ENCODE peak calls at places on chromosomes 3 and 15, in four cellular contexts. J is Peyer's patch, A is transverse colon, O is HepG2. Q is an unnamed sample.

GRCh38 chr15:89085289-89085906 is 2.9 kb upstream of the ABHD2 start:
- DNase-seq in J (no peak), A (no peak), O (no peak), Q (peak; percentile 63)

GRCh38 chr15:34436956-34437442 is 609 bp downstream of the GOLGA8A start:
- DNase-seq in J (peak; percentile 50), A (peak; percentile 39), O (peak; percentile 3), Q (peak; percentile 75)

GRCh38 chr3:94873751-94874150 is 810.9 kb downstream of the NSUN3 start:
- DNase-seq in J (no peak), A (no peak), O (no peak), Q (no peak)

GRCh38 chr3:68256635-68257034 is 602.2 kb upstream of the SUCLG2 start:
- DNase-seq in J (peak; percentile 45), A (no peak), O (no peak), Q (no peak)

GRCh38 chr3:61761694-61762430 is 200.5 kb downstream of the PTPRG start:
- DNase-seq in J (no peak), A (no peak), O (no peak), Q (no peak)

GRCh38 chr15:70636540-70637165 is 126.7 kb downstream of the UACA start:
- DNase-seq in J (no peak), A (no peak), O (peak; percentile 20), Q (peak; percentile 26)

GRCh38 chr15:43998607-43999006 is 171.8 kb downstream of the WDR76 start:
- DNase-seq in J (peak; percentile 69), A (peak; percentile 55), O (no peak), Q (no peak)

GRCh38 chr3:176767385-176767784 is 429.9 kb downstream of the TBL1XR1 start:
- DNase-seq in J (no peak), A (no peak), O (no peak), Q (no peak)

GRCh38 chr3:120652281-120652680 is 29.8 kb downstream of the HGD start:
- DNase-seq in J (no peak), A (no peak), O (no peak), Q (no peak)

GRCh38 chr3:99626415-99626788 is 12.0 kb upstream of the COL8A1 start:
- DNase-seq in J (no peak), A (no peak), O (no peak), Q (no peak)

GRCh38 chr3:123861081-123861836 is 22.9 kb downstream of the MYLK start:
- DNase-seq in J (no peak), A (no peak), O (no peak), Q (no peak)

GRCh38 chr15:99371180-99372103 is 120.2 kb downstream of the LRRC28 start:
- DNase-seq in J (no peak), A (no peak), O (no peak), Q (no peak)

GRCh38 chr3:193825617-193826016 is 232.6 kb downstream of the OPA1 start:
- DNase-seq in J (no peak), A (no peak), O (no peak), Q (no peak)

GRCh38 chr3:159806412-159806811 is 182.2 kb upstream of the IL12A start:
- DNase-seq in J (no peak), A (no peak), O (no peak), Q (no peak)

GRCh38 chr3:139309046-139309660 is 34.7 kb upstream of the MRPS22 start:
- DNase-seq in J (no peak), A (no peak), O (no peak), Q (no peak)

GRCh38 chr15:59313703-59314332 is 58.9 kb downstream of the MYO1E start:
- DNase-seq in J (peak; percentile 89), A (peak; percentile 93), O (peak; percentile 9), Q (no peak)

GRCh38 chr3:542030-542429 is 345.5 kb downstream of the CHL1 start:
- DNase-seq in J (no peak), A (no peak), O (no peak), Q (no peak)

GRCh38 chr3:189041482-189042090 is 130.2 kb upstream of the TPRG1 start:
- DNase-seq in J (peak; percentile 69), A (peak; percentile 47), O (peak; percentile 58), Q (peak; percentile 10)

GRCh38 chr15:86644319-86644718 is 564.6 kb downstream of the AGBL1 start:
- DNase-seq in J (no peak), A (no peak), O (no peak), Q (no peak)

GRCh38 chr15:62469478-62469873 is 304.4 kb upstream of the C2CD4B start:
- DNase-seq in J (no peak), A (no peak), O (no peak), Q (no peak)

GRCh38 chr15:83066034-83066760 is 855 bp downstream of the BTBD1 start:
- DNase-seq in J (no peak), A (peak; percentile 11), O (no peak), Q (peak; percentile 47)

GRCh38 chr3:11991751-11992150 is 12.4 kb upstream of the SYN2 start:
- DNase-seq in J (no peak), A (no peak), O (no peak), Q (no peak)

GRCh38 chr3:168570404-168571173 is 474.9 kb upstream of the GOLIM4 start:
- DNase-seq in J (no peak), A (no peak), O (no peak), Q (no peak)

GRCh38 chr3:188270423-188270972 is 116.5 kb downstream of the LPP start:
- DNase-seq in J (no peak), A (no peak), O (peak; percentile 89), Q (no peak)

GRCh38 chr15:71687902-71688508 is 122.3 kb upstream of the NR2E3 start:
- DNase-seq in J (no peak), A (no peak), O (no peak), Q (no peak)

GRCh38 chr3:158420654-158421396 is 150.2 kb upstream of the MLF1 start:
- DNase-seq in J (no peak), A (no peak), O (no peak), Q (no peak)

DNA sequence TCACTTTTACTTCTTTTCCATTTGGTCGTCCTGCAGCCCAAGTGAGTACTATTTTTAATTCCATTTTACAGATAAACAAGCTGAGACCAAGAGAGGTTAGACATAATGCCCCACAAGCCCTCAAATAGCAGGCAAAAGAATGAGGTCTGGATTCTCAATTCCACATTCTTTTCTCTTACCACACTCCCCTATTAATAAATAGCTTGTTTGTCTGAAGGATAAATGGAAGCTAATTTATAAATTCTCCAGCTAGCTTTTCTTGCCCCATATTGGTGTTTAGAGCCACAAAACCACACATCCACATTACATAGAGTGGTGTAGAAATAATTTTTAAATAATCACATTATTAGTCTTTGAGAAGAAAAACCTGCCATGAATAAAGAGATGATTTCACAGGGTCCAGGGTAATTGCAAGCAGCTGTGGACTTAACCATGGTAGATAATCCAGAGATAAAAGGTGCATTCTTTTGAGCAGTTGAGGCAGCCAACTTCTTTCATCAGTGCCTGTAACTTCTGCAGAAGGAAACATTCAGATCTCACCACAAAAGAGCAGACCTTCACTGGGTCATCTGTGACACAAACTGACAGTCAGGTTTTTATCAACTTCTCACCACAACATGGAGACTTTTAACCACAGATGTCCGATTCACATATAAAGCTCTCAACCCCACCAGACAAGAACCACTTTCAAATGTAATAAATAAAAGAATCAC is 313.4 kb upstream of the STT3B start:
- DNase-seq in J (no peak), A (no peak), O (no peak), Q (no peak)
- TF ChIP-seq POLR2A in J (no peak), A (no peak), O (no peak), Q (no peak)

GRCh38 chr3:5282703-5283102 is 95.2 kb downstream of the EDEM1 start:
- DNase-seq in J (no peak), A (no peak), O (no peak), Q (no peak)

GRCh38 chr3:5276953-5277352 is 89.4 kb downstream of the EDEM1 start:
- DNase-seq in J (no peak), A (no peak), O (no peak), Q (no peak)

GRCh38 chr3:5277612-5278236 is 90.2 kb downstream of the EDEM1 start:
- DNase-seq in J (no peak), A (no peak), O (no peak), Q (no peak)

GRCh38 chr3:5275529-5275928 is 88.0 kb downstream of the EDEM1 start:
- DNase-seq in J (no peak), A (no peak), O (no peak), Q (no peak)

GRCh38 chr3:5278666-5279065 is 91.2 kb downstream of the EDEM1 start:
- DNase-seq in J (no peak), A (no peak), O (no peak), Q (no peak)
- TF ChIP-seq POLR2A in J (no peak), A (no peak), O (no peak), Q (no peak)

GRCh38 chr15:81001180-81002003 is 669 bp downstream of the TLNRD1 start:
- DNase-seq in J (peak; percentile 76), A (peak; percentile 73), O (no peak), Q (peak; percentile 66)
- TF ChIP-seq POLR2A in J (no peak), A (peak; percentile 24), O (no peak), Q (no peak)

GRCh38 chr15:60592386-60593339 is 113.7 kb upstream of the ICE2 start:
- DNase-seq in J (peak; percentile 94), A (peak; percentile 90), O (peak; percentile 74), Q (peak; percentile 70)
- TF ChIP-seq POLR2A in J (peak; percentile 56), A (peak; percentile 69), O (peak; percentile 73), Q (no peak)

DNA sequence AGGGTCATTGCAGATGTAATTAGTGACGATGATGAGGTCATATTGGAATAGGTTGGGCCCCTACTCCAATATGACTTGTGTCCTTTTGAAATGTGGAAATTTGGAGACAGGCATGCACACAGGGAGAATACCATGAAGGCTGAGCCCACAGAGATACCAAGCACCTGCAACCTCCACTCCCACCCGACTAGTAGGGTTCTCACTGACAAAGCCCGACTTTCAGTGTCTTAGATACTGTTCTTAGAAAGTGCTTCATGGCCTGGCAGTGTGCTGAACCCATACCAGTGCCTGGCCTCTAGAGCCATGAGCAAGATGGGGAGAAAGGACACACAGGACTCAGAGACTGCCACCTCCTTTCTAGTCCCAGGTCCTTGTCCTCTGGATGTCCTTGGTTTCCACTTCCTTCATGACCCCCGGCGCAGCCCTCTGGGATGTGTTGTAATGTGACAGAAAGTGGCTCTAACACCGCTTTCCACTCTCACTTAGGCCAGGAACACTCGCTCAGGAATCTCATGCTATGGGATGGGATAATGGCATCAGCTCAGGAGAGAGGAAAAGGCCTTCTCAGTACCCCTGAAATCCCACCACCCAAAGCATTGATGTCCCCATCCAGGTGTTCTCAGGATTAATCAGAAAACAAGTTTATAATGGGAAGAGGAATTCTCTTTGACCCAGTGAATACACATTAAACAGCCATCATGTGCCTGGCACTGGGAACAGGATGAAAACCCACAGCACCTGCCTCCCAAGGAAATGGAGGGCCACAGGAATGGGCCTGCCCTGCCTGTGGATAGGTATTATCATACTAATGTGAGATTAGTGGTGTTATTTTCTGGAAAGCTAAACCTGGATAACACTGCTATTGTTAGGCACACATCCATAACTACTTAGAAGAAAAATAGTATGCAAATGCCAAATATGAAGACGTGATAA is 59.9 kb downstream of the RPL39L start:
- DNase-seq in J (no peak), A (no peak), O (no peak), Q (no peak)
- TF ChIP-seq POLR2A in J (no peak), A (no peak), O (no peak), Q (no peak)

Q was measured in erythroblast.